ENCODE peak calls at places on chromosomes 13 and 19, in seven cellular contexts. I is tibial artery, C is thoracic aorta, H is Calu3, R is type B pancreatic cell, O is right atrium auricular region, J is RWPE1. V is an unnamed sample.
A peak's percentile ranks its signal among the peaks of the same experiment; 100 is the strongest.

GRCh38 chr13:20446405-20446804 is 79.3 kb downstream of the CRYL1 start:
- DNase-seq in H (no peak), R (no peak), O (no peak), J (no peak), C (no peak), I (no peak), V (no peak)

GRCh38 chr13:109144693-109145437 is 515.5 kb downstream of the MYO16 start:
- DNase-seq in H (no peak), R (no peak), O (no peak), I (no peak), C (no peak), J (no peak), V (no peak)

GRCh38 chr19:33472696-33473624 is 48.6 kb downstream of the PEPD start:
- DNase-seq in I (no peak), J (peak; percentile 83), H (no peak), C (no peak), O (no peak), R (no peak), V (peak; percentile 79)

GRCh38 chr13:28056970-28057712 is 43.2 kb downstream of the FLT3 start:
- DNase-seq in H (no peak), O (no peak), R (no peak), I (no peak), C (no peak), J (no peak), V (no peak)

GRCh38 chr13:76379341-76380105 is 506.7 kb downstream of the KCTD12 start:
- DNase-seq in O (no peak), J (no peak), I (no peak), C (no peak), R (no peak), H (no peak), V (no peak)

GRCh38 chr13:28035146-28035782 is 46.8 kb upstream of the URAD start:
- DNase-seq in C (no peak), J (no peak), O (no peak), R (no peak), H (peak; percentile 14), I (no peak), V (no peak)

GRCh38 chr19:17005000-17005399 is 21.6 kb downstream of the CPAMD8 start:
- DNase-seq in R (no peak), O (no peak), H (no peak), I (no peak), J (no peak), C (no peak), V (no peak)

GRCh38 chr13:45149964-45150363 is 29.7 kb downstream of the GTF2F2 start:
- DNase-seq in O (no peak), C (no peak), J (no peak), H (no peak), R (no peak), I (no peak), V (no peak)

GRCh38 chr13:41054212-41054877 is 7.0 kb upstream of the WBP4 start:
- DNase-seq in R (no peak), C (no peak), J (no peak), O (no peak), I (no peak), H (peak; percentile 32), V (peak; percentile 51)

GRCh38 chr19:13159713-13160112 is 9.5 kb downstream of the IER2 start:
- DNase-seq in J (no peak), I (no peak), R (no peak), O (no peak), C (no peak), H (no peak), V (no peak)

GRCh38 chr13:30165791-30166190 is 141.6 kb downstream of the KATNAL1 start:
- DNase-seq in J (no peak), H (no peak), C (no peak), I (no peak), R (no peak), O (no peak), V (no peak)

GRCh38 chr19:6906559-6906958 is 19.2 kb downstream of the ADGRE1 start:
- DNase-seq in I (no peak), C (no peak), J (no peak), H (no peak), O (no peak), R (no peak), V (no peak)
- TF ChIP-seq CTCF in I (no peak), C (no peak), J (no peak), H (no peak), O (no peak), R (no peak), V (no peak)

GRCh38 chr19:37329686-37330085 is 41.2 kb upstream of the ZNF527 start:
- DNase-seq in O (no peak), J (peak; percentile 5), I (no peak), C (no peak), R (no peak), H (no peak), V (no peak)
- TF ChIP-seq CTCF in O (no peak), J (peak; percentile 22), I (no peak), C (no peak), R (peak; percentile 54), H (no peak), V (no peak)

GRCh38 chr19:34578173-34578572 is 96.6 kb downstream of the WTIP start:
- DNase-seq in C (no peak), I (no peak), R (no peak), H (no peak), O (no peak), J (no peak), V (no peak)
- TF ChIP-seq CTCF in C (no peak), I (no peak), R (no peak), H (no peak), O (no peak), J (no peak), V (no peak)

GRCh38 chr19:8503506-8503905 is 1.1 kb upstream of the PRAM1 start:
- DNase-seq in H (no peak), J (no peak), I (no peak), R (no peak), C (no peak), O (no peak), V (no peak)

GRCh38 chr19:8506402-8506957 is 4.0 kb upstream of the PRAM1 start:
- DNase-seq in C (no peak), R (no peak), O (no peak), J (no peak), H (no peak), I (no peak), V (no peak)

GRCh38 chr19:8501968-8502367 is 472 bp downstream of the PRAM1 start:
- DNase-seq in I (no peak), J (no peak), H (no peak), O (no peak), R (no peak), C (no peak), V (no peak)

GRCh38 chr19:8504171-8504570 is 1.7 kb upstream of the PRAM1 start:
- DNase-seq in J (no peak), C (no peak), H (no peak), R (no peak), O (no peak), I (no peak), V (no peak)

GRCh38 chr19:8505680-8506401 is 3.4 kb upstream of the PRAM1 start:
- DNase-seq in O (peak; percentile 68), I (peak; percentile 72), C (peak; percentile 31), J (peak; percentile 68), R (peak; percentile 89), H (peak; percentile 86), V (no peak)
- TF ChIP-seq CTCF in O (peak; percentile 92), I (peak; percentile 85), C (peak; percentile 78), J (peak; percentile 84), R (peak; percentile 94), H (peak; percentile 82), V (peak; percentile 96)

GRCh38 chr13:112877066-112877465 is 91.9 kb upstream of the MCF2L start:
- DNase-seq in H (no peak), R (no peak), C (no peak), I (no peak), O (no peak), J (no peak), V (no peak)
- TF ChIP-seq CTCF in H (no peak), R (no peak), C (no peak), I (no peak), O (no peak), J (no peak), V (no peak)

DNA sequence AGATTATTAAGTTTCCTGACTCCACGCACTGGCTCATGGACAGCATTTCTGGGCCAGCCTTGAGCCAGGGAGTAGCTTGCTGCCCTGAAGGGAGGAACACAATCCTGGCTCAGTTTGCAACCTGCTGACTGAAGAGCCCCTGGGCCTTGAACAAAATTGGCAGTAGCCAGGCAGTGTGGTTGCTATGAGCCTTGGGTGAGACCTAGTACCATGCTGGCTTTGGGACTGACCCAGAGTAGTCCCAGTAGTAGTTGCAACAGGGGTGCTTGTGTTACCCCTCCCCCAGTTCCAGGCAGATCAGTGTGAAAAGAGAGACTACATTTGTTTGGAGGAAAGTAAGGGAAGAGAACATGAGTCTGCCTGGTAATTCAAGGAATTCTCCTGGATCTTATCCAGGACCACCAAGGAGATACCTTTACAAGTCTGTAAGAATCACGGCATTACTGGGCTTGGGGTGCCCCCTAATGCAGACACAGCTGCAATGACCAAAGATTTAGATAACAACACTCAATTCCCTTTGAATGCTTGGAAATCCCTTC is 22.0 kb downstream of the ITGBL1 start:
- DNase-seq in O (no peak), R (no peak), I (peak; percentile 44), H (peak; percentile 22), C (no peak), J (no peak), V (peak; percentile 69)
- TF ChIP-seq CTCF in O (peak; percentile 36), R (peak; percentile 68), I (peak; percentile 43), H (no peak), C (peak; percentile 8), J (no peak), V (peak; percentile 61)

GRCh38 chr19:29670255-29670654 is 5.0 kb downstream of the PLEKHF1 start:
- DNase-seq in I (no peak), H (no peak), R (no peak), C (no peak), O (no peak), J (no peak), V (no peak)

GRCh38 chr19:29672319-29672932 is 7.2 kb downstream of the PLEKHF1 start:
- DNase-seq in I (no peak), H (no peak), J (no peak), C (no peak), R (no peak), O (no peak), V (no peak)

GRCh38 chr19:29673451-29674371 is 8.4 kb downstream of the PLEKHF1 start:
- DNase-seq in R (no peak), J (no peak), H (no peak), C (no peak), O (no peak), I (no peak), V (no peak)

GRCh38 chr19:29672933-29673336 is 7.7 kb downstream of the PLEKHF1 start:
- DNase-seq in I (no peak), C (no peak), O (no peak), H (no peak), J (no peak), R (no peak), V (no peak)

DNA sequence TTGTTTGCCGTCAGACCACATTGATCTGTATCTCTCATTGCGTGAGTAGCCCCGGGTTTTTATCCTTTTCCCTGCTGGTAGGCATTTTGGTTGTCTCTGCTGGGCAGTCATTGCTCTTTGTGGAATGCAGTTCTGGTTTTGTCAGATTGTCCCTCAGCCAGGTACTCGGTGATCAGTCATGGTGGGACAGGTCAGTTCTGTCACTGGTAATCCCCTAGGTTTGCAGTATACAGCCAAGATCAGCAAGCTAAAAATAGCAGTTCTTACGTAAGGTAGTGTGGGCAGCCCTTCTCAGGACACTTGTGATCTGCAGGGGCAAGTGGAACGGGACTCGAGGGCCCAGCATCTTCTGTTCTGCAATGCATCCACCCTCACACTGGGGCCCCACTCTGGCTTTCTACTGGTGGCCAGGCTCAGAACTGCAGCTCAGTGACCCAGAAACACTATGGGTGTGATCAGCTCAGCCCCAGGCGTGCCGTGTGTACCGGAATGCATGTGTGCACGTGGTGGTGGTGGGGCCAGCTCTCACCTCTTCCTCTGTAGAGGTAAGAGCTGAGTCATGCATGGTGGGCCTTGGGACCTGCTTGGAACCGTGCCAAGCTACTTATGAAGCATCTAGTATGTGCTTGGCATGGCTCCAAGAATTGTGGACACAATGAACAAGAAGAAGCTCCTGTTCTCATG is 6.3 kb downstream of the PLEKHF1 start:
- DNase-seq in I (peak; percentile 46), J (peak; percentile 33), R (no peak), O (no peak), H (peak; percentile 69), C (peak; percentile 39), V (no peak)
- TF ChIP-seq CTCF in I (no peak), J (no peak), R (peak; percentile 49), O (peak; percentile 48), H (peak; percentile 26), C (peak; percentile 44), V (peak; percentile 5)

V was measured in HFF-Myc.